ENCODE peak calls at places on chromosomes 11 and 22, in nine cellular contexts. S is lung, G is AG04449, K is AG09319, Q is astrocyte of the spinal cord, E is spleen, O is fibroblast of the aortic adventitia, L is nephron progenitor cell, D is neural crest cell. V is an unnamed sample.

GRCh38 chr11:45083544-45084087 is 62.8 kb upstream of the PRDM11 start:
- DNase-seq in E (no peak), S (no peak), K (no peak), G (no peak), O (no peak), L (no peak), Q (no peak), D (no peak), V (no peak)

GRCh38 chr11:16897460-16898061 is 116.7 kb downstream of the PLEKHA7 start:
- DNase-seq in Q (no peak), E (no peak), G (no peak), O (no peak), S (no peak), K (no peak), L (no peak), D (no peak), V (no peak)

GRCh38 chr11:18277560-18278271 is 11.7 kb downstream of the SAA1 start:
- DNase-seq in O (no peak), D (no peak), Q (no peak), S (no peak), G (no peak), L (no peak), E (no peak), K (no peak), V (peak; percentile 31)

GRCh38 chr11:8221025-8221723 is 42.5 kb downstream of the LMO1 start:
- DNase-seq in O (no peak), E (no peak), D (no peak), Q (no peak), K (no peak), L (no peak), S (no peak), G (no peak), V (no peak)

GRCh38 chr22:29625090-29625825 is 21.8 kb downstream of the NF2 start:
- DNase-seq in E (no peak), K (peak; percentile 38), Q (peak; percentile 88), G (no peak), S (peak; percentile 36), L (peak; percentile 28), D (peak; percentile 22), O (no peak), V (peak; percentile 74)

GRCh38 chr11:73221996-73222395 is 3.9 kb downstream of the P2RY2 start:
- DNase-seq in K (no peak), G (no peak), D (no peak), S (no peak), E (peak; percentile 29), Q (no peak), L (no peak), O (no peak), V (no peak)

GRCh38 chr11:128506999-128507591 is 80.3 kb downstream of the ETS1 start:
- DNase-seq in L (peak; percentile 11), K (peak; percentile 92), O (peak; percentile 98), D (no peak), Q (peak; percentile 97), E (no peak), S (peak; percentile 77), G (peak; percentile 84), V (peak; percentile 60)

GRCh38 chr11:110908401-110909106 is 196.3 kb upstream of the ARHGAP20 start:
- DNase-seq in L (no peak), O (peak; percentile 85), D (no peak), K (peak; percentile 46), G (peak; percentile 31), S (no peak), E (no peak), Q (peak; percentile 93), V (no peak)

GRCh38 chr22:27300661-27301285 is 500.8 kb downstream of the MN1 start:
- DNase-seq in K (no peak), O (no peak), G (no peak), D (no peak), Q (no peak), L (no peak), S (no peak), E (no peak), V (no peak)

GRCh38 chr11:8263109-8263768 is 439 bp downstream of the LMO1 start:
- DNase-seq in O (no peak), K (no peak), G (no peak), L (peak; percentile 59), D (no peak), S (no peak), Q (no peak), E (peak; percentile 76), V (no peak)

GRCh38 chr11:84722583-84723108 is 904.5 kb downstream of the DLG2 start:
- DNase-seq in Q (no peak), K (no peak), L (peak; percentile 10), D (no peak), O (no peak), S (no peak), G (no peak), E (no peak), V (no peak)
- TF ChIP-seq CTCF in Q (no peak), K (no peak), L (peak; percentile 13), D (peak; percentile 42), O (no peak), S (no peak), G (no peak), E (no peak), V (no peak)

DNA sequence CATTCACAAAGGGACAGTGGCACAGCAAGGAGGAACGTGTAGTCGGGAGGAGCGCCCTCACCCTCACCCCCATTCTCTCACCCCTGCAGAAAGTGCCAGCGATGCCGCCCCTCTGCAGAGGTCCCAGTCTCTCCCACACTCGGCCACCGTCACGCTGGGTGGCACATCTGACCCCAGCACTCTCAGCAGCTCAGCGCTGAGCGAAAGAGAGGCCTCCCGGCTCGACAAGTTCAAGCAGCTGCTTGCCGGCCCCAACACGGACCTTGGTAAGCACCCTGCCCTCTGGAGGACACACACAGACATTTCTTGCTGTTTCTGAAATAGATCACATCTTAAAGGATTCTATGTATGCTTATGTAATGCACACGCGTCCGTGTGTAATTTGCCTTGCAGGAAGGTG is 34.9 kb downstream of the TBC1D22A start:
- DNase-seq in O (peak; percentile 10), G (no peak), L (no peak), K (no peak), Q (peak; percentile 45), E (peak; percentile 72), S (no peak), D (no peak), V (no peak)
- TF ChIP-seq CTCF in O (peak; percentile 19), G (peak; percentile 34), L (peak; percentile 30), K (no peak), Q (peak; percentile 45), E (no peak), S (no peak), D (peak; percentile 52), V (no peak)

DNA sequence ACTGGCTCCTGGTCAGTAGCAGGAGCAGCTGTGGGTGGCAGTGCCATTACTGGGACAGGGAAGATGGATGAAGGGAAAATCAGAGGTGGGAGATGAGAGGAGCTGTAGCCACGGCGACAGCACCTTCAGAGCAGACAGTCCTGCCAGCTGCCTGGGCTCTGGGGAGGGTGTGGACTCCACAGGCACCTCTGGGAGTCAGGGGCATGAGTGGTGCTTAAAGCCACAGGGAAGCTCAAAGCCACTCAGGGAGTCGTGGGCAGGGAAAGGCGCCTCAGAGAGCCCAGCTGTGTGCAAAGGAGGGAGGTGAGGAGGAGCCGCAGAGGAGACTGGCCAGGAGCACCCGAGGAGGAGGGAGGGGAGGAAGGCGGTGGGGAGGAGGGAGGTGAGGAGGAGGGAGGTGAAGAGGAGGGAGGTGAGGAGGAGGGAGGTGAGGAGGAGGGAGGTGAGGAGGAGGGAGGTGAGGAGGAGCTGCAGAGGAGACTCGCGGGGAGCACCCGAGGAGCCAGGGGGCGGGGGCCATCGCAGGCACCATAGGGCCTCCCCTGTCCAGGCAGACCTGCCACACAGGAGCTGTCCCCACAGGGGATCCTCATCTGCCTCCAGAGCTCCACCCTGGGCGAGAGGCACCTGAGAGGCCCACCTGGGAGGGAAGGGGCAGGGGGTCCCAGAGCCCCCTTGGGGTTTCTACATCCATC is 977.6 kb downstream of the BRD1 start:
- DNase-seq in K (no peak), G (no peak), L (no peak), E (peak; percentile 53), D (no peak), O (no peak), Q (no peak), S (no peak), V (no peak)
- TF ChIP-seq CTCF in K (no peak), G (no peak), L (no peak), E (no peak), D (no peak), O (no peak), Q (no peak), S (no peak), V (no peak)

GRCh38 chr11:15770798-15771414 is 585.4 kb downstream of the SOX6 start:
- DNase-seq in K (no peak), E (no peak), O (peak; percentile 51), S (no peak), G (no peak), D (peak; percentile 38), Q (peak; percentile 42), L (peak; percentile 61), V (peak; percentile 76)
- TF ChIP-seq CTCF in K (peak; percentile 51), E (peak; percentile 19), O (peak; percentile 81), S (peak; percentile 8), G (peak; percentile 75), D (peak; percentile 61), Q (peak; percentile 86), L (peak; percentile 55), V (no peak)

GRCh38 chr11:69009441-69010211 is 3.4 kb downstream of the MRGPRF start:
- DNase-seq in L (no peak), E (peak; percentile 56), D (no peak), G (no peak), K (no peak), Q (no peak), S (no peak), O (no peak), V (no peak)

GRCh38 chr11:69008774-69009440 is 4.1 kb downstream of the MRGPRF start:
- DNase-seq in L (peak; percentile 35), E (peak; percentile 66), K (peak; percentile 92), S (peak; percentile 65), Q (peak; percentile 98), D (no peak), O (peak; percentile 97), G (peak; percentile 81), V (peak; percentile 67)

GRCh38 chr11:69006816-69007215 is 6.2 kb downstream of the MRGPRF start:
- DNase-seq in K (no peak), O (no peak), E (no peak), S (no peak), Q (no peak), D (no peak), G (no peak), L (no peak), V (no peak)

GRCh38 chr11:69005631-69006368 is 7.2 kb downstream of the MRGPRF start:
- DNase-seq in E (peak; percentile 62), G (no peak), K (no peak), S (no peak), D (no peak), Q (no peak), O (no peak), L (no peak), V (no peak)

GRCh38 chr11:69007978-69008381 is 5.1 kb downstream of the MRGPRF start:
- DNase-seq in L (no peak), O (peak; percentile 46), D (no peak), Q (no peak), K (no peak), S (no peak), E (peak; percentile 43), G (no peak), V (no peak)
- TF ChIP-seq CTCF in L (no peak), O (no peak), D (no peak), Q (no peak), K (no peak), S (no peak), E (no peak), G (no peak), V (no peak)